ENCODE peak calls at places on chromosome 15, in four cellular contexts. One of them, this sample, is unnamed.

GRCh38 chr15:37016287-37016686 is 84.1 kb downstream of the MEIS2 start:
- DNase-seq in WTC11: no peak
- DNase-seq in K562: no peak
- DNase-seq in HepG2: no peak
- DNase-seq in this sample: no peak

GRCh38 chr15:34847598-34847997 is 52.2 kb upstream of the ACTC1 start:
- DNase-seq in K562: no peak
- DNase-seq in WTC11: no peak
- DNase-seq in HepG2: no peak
- DNase-seq in this sample: no peak

GRCh38 chr15:46591462-46591861 is 956.6 kb downstream of the SQOR start:
- DNase-seq in WTC11: no peak
- DNase-seq in K562: no peak
- DNase-seq in HepG2: no peak
- DNase-seq in this sample: no peak

GRCh38 chr15:31346367-31347066 is 19.9 kb downstream of the KLF13 start:
- DNase-seq in HepG2: no peak
- DNase-seq in WTC11: no peak
- DNase-seq in K562: no peak
- DNase-seq in this sample: no peak

GRCh38 chr15:27057904-27058645 is 87.1 kb downstream of the GABRG3 start:
- DNase-seq in HepG2: no peak
- DNase-seq in K562: no peak
- DNase-seq in WTC11: no peak
- DNase-seq in this sample: no peak

GRCh38 chr15:33860749-33861148 is 107.5 kb upstream of the CHRM5 start:
- DNase-seq in WTC11: no peak
- DNase-seq in K562: no peak
- DNase-seq in HepG2: no peak
- DNase-seq in this sample: no peak

GRCh38 chr15:98513428-98513991 is 134.8 kb upstream of the IGF1R start:
- DNase-seq in K562: no peak
- DNase-seq in WTC11: no peak
- DNase-seq in HepG2: no peak
- DNase-seq in this sample: no peak

GRCh38 chr15:39777497-39777896 is 5.1 kb downstream of the FSIP1 start:
- DNase-seq in WTC11: no peak
- DNase-seq in K562: no peak
- DNase-seq in HepG2: no peak
- DNase-seq in this sample: no peak

GRCh38 chr15:84827246-84827645 is 10.1 kb downstream of the ALPK3 start:
- DNase-seq in HepG2: no peak
- DNase-seq in K562: no peak
- DNase-seq in WTC11: no peak
- DNase-seq in this sample: no peak

GRCh38 chr15:101158166-101159095 is 93.4 kb downstream of the CHSY1 start:
- DNase-seq in HepG2: no peak
- DNase-seq in WTC11: no peak
- DNase-seq in K562: no peak
- DNase-seq in this sample: no peak

GRCh38 chr15:101042320-101042719 is 123.2 kb downstream of the LRRK1 start:
- DNase-seq in K562: no peak
- DNase-seq in HepG2: no peak
- DNase-seq in WTC11: no peak
- DNase-seq in this sample: no peak

GRCh38 chr15:95105229-95105628 is 873.9 kb downstream of the MCTP2 start:
- DNase-seq in WTC11: no peak
- DNase-seq in HepG2: no peak
- DNase-seq in K562: no peak
- DNase-seq in this sample: no peak

GRCh38 chr15:82044373-82045178 is 1.2 kb downstream of the MEX3B start:
- DNase-seq in K562: no peak
- DNase-seq in WTC11: peak; percentile 71
- DNase-seq in HepG2: no peak
- DNase-seq in this sample: peak; percentile 82
- TF ChIP-seq FOXJ3 in K562: no peak
- TF ChIP-seq FOXJ3 in WTC11: no peak
- TF ChIP-seq FOXJ3 in HepG2: no peak
- TF ChIP-seq FOXJ3 in this sample: no peak

DNA sequence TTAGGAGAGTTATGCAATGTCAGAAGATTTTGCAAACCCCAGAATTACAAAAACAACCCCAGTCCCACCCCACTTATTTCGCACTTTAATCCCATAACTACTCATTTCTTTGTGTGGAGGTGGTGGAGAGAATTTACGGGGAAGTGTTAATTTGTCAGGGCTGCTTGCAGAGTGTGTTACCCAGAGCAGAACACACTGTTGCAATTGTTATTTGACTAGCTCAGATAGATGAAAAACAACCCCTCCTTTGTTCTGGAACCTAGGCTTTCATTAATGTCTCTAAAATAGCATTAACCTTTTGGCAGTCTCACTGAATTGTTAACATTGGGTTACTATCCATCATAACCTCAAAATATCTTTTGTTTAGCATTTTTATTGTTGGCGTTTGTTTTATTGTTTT is 55.8 kb upstream of the MINAR1 start:
- DNase-seq in WTC11: no peak
- DNase-seq in HepG2: no peak
- DNase-seq in K562: no peak
- DNase-seq in this sample: no peak
- TF ChIP-seq FOXJ3 in WTC11: no peak
- TF ChIP-seq FOXJ3 in HepG2: no peak
- TF ChIP-seq FOXJ3 in K562: no peak
- TF ChIP-seq FOXJ3 in this sample: no peak

GRCh38 chr15:67715166-67715565 is 110.1 kb upstream of the SKOR1 start:
- DNase-seq in WTC11: no peak
- DNase-seq in K562: no peak
- DNase-seq in HepG2: no peak
- DNase-seq in this sample: no peak
- TF ChIP-seq FOXJ3 in WTC11: no peak
- TF ChIP-seq FOXJ3 in K562: no peak
- TF ChIP-seq FOXJ3 in HepG2: no peak
- TF ChIP-seq FOXJ3 in this sample: no peak

GRCh38 chr15:71334434-71334833 is 219.2 kb downstream of the THSD4 start:
- DNase-seq in HepG2: no peak
- DNase-seq in WTC11: no peak
- DNase-seq in K562: no peak
- DNase-seq in this sample: no peak
- TF ChIP-seq FOXJ3 in HepG2: no peak
- TF ChIP-seq FOXJ3 in WTC11: no peak
- TF ChIP-seq FOXJ3 in K562: no peak
- TF ChIP-seq FOXJ3 in this sample: no peak

DNA sequence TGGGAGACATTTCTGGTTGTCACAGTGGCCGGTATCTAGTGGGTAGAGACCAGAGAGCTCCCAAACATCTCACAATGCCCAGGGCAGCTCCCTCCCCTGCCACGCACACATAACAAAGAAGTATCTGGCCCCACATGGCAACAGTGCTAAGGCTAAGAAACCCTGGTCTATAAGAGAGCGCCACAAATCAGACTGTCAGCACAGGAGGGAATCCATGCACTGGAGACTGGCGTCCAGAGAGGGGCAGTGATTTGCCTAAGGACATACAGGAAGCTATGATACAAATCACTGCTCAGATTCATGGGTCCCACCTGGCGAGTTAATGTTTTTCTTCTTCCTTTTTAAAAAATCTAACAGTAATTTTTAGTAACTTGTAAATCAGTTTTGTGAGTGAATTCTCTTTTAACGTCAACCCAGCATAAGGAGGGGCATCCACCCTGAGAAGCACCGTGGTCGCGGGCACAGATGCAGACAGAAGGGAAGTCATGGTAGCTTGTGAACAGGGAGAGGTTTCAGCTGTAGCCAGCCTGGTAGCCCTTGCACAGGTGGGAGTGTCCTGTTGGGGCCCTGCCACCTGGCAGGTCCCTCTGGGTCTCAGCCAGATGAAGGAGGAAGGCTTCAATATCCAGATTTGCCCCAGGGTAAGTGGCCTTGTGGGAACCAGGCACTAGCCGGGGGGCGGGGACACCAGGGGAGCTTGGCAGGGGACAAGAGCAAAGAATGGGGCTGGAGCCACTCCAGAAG is 8.7 kb downstream of the ISG20 start:
- DNase-seq in WTC11: no peak
- DNase-seq in K562: no peak
- DNase-seq in HepG2: no peak
- DNase-seq in this sample: peak; percentile 65
- TF ChIP-seq FOXJ3 in WTC11: no peak
- TF ChIP-seq FOXJ3 in K562: no peak
- TF ChIP-seq FOXJ3 in HepG2: no peak
- TF ChIP-seq FOXJ3 in this sample: no peak

DNA sequence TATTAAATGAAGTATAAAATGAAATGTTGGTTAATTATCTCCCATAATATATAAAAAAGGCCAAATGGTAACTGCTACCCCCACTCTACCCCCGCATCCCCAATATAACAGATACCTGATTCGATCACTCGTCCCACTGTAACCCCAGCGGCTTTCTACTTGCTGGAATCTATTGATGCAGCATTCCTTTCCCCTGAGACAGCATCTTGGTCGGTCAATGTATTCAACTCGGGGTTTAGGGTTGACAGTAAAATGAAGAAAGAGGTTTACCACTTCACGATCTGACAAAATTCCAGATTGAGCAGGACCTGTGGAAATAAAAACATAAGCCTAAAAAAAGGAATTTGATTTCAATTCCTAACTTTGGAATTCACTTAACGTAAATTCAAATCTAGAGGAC is 18.6 kb upstream of the C15orf40 start:
- DNase-seq in HepG2: no peak
- DNase-seq in K562: no peak
- DNase-seq in WTC11: no peak
- DNase-seq in this sample: no peak
- TF ChIP-seq FOXJ3 in HepG2: no peak
- TF ChIP-seq FOXJ3 in K562: no peak
- TF ChIP-seq FOXJ3 in WTC11: no peak
- TF ChIP-seq FOXJ3 in this sample: no peak

GRCh38 chr15:48574187-48574586 is 71.3 kb downstream of the FBN1 start:
- DNase-seq in K562: no peak
- DNase-seq in WTC11: no peak
- DNase-seq in HepG2: no peak
- DNase-seq in this sample: peak; percentile 38
- TF ChIP-seq FOXJ3 in K562: no peak
- TF ChIP-seq FOXJ3 in WTC11: no peak
- TF ChIP-seq FOXJ3 in HepG2: no peak
- TF ChIP-seq FOXJ3 in this sample: peak; percentile 85

GRCh38 chr15:62164500-62165028 is 521 bp downstream of the C2CD4B start:
- DNase-seq in K562: no peak
- DNase-seq in HepG2: no peak
- DNase-seq in WTC11: peak; percentile 69
- DNase-seq in this sample: peak; percentile 75
- TF ChIP-seq FOXJ3 in K562: no peak
- TF ChIP-seq FOXJ3 in HepG2: no peak
- TF ChIP-seq FOXJ3 in WTC11: no peak
- TF ChIP-seq FOXJ3 in this sample: no peak

DNA sequence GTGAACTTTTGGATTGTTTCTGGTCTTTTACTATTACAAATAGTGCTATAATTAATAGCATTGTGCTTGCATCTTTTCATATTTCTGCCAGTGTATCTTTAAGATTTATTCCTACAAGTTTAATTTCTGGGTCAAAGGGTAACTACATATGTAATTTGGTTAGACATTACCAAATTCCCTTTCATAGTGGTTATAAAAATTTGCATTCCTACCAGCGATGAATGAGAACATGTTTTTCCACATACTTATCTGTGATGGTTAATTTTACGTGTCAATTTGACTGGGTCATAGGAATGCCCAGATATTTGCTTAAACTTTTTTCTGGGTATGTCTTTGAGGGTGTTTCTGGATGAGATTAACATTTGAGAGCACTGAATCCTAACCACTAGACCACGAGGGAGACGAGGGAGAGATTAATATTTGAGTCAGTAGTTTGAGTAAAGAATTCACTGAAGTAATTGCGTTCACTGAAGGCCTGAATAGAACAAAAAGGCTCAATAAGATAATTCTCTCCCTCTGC is 132.3 kb upstream of the NEO1 start:
- DNase-seq in K562: no peak
- DNase-seq in HepG2: no peak
- DNase-seq in WTC11: no peak
- DNase-seq in this sample: no peak
- TF ChIP-seq FOXJ3 in K562: no peak
- TF ChIP-seq FOXJ3 in HepG2: no peak
- TF ChIP-seq FOXJ3 in WTC11: no peak
- TF ChIP-seq FOXJ3 in this sample: no peak

This sample was measured in SK-N-SH.